ENCODE peak calls at places on chromosomes 12 and 14, in five cellular contexts. I is NCI-H1105 treated with DMSO at 0.1 percent for 48 hours, T is thoracic aorta, N is GM10248, M is cardiac septum. S is an unnamed sample.

GRCh38 chr12:662541-663292 is 528 bp downstream of the NINJ2 start:
- DNase-seq in I (no peak), T (no peak), N (no peak), M (no peak), S (no peak)

GRCh38 chr12:93115646-93116045 is 186.6 kb upstream of the EEA1 start:
- DNase-seq in I (no peak), T (no peak), N (no peak), M (no peak), S (no peak)

GRCh38 chr12:45703942-45704341 is 25.6 kb upstream of the ARID2 start:
- DNase-seq in I (no peak), T (no peak), N (no peak), M (no peak), S (no peak)

GRCh38 chr12:123905319-123905925 is 67.2 kb downstream of the CCDC92 start:
- DNase-seq in I (peak), T (peak), N (peak), M (peak), S (peak)

GRCh38 chr12:16920451-16920850 is 314.5 kb upstream of the LMO3 start:
- DNase-seq in I (peak), T (no peak), N (no peak), M (no peak), S (no peak)

GRCh38 chr12:96236221-96236822 is 42.1 kb downstream of the ELK3 start:
- DNase-seq in I (no peak), T (no peak), N (no peak), M (no peak), S (no peak)

GRCh38 chr12:94872671-94873367 is 130.7 kb downstream of the NDUFA12 start:
- DNase-seq in I (peak), T (no peak), N (peak), M (no peak), S (no peak)

GRCh38 chr14:30375280-30375892 is 183.6 kb upstream of the G2E3 start:
- DNase-seq in I (peak), T (no peak), N (peak), M (no peak), S (peak)

GRCh38 chr12:26918321-26919215 is 19.2 kb downstream of the INTS13 start:
- DNase-seq in I (no peak), T (no peak), N (no peak), M (no peak), S (no peak)

GRCh38 chr12:25386823-25387134 is 136.1 kb upstream of the KRAS start:
- DNase-seq in I (peak), T (no peak), N (no peak), M (no peak), S (no peak)

GRCh38 chr12:75641031-75641780 is 129.8 kb upstream of the KRR1 start:
- DNase-seq in I (no peak), T (no peak), N (peak), M (no peak), S (peak)

GRCh38 chr12:131121705-131122405 is 168.1 kb downstream of the ADGRD1 start:
- DNase-seq in I (peak), T (no peak), N (no peak), M (peak), S (no peak)

GRCh38 chr12:107504503-107504885 is 181.1 kb upstream of the PWP1 start:
- DNase-seq in I (peak), T (no peak), N (no peak), M (no peak), S (no peak)

GRCh38 chr14:90368946-90369721 is 27.7 kb upstream of the CALM1 start:
- DNase-seq in I (peak), T (no peak), N (no peak), M (no peak), S (peak)

GRCh38 chr12:48865441-48866290 is at the start of gene RND1:
- DNase-seq in I (peak), T (peak), N (peak), M (peak), S (peak)

GRCh38 chr14:62445570-62445969 is 599.7 kb downstream of the KCNH5 start:
- DNase-seq in I (peak), T (no peak), N (no peak), M (no peak), S (no peak)

GRCh38 chr12:121240484-121241202 is 30.7 kb downstream of the P2RX4 start:
- DNase-seq in I (no peak), T (peak), N (peak), M (peak), S (no peak)

GRCh38 chr14:34472706-34473279 is 10.8 kb upstream of the SPTSSA start:
- DNase-seq in I (no peak), T (no peak), N (no peak), M (no peak), S (no peak)

GRCh38 chr12:1318327-1319031 is 275.9 kb downstream of the FBXL14 start:
- DNase-seq in I (peak), T (no peak), N (no peak), M (no peak), S (no peak)

GRCh38 chr14:51327376-51327775 is 87.3 kb downstream of the TMX1 start:
- DNase-seq in I (no peak), T (no peak), N (no peak), M (no peak), S (no peak)

GRCh38 chr12:104154286-104154685 is 16.3 kb upstream of the NFYB start:
- DNase-seq in I (no peak), T (no peak), N (no peak), M (no peak), S (no peak)

GRCh38 chr12:111156304-111156703 is 212.6 kb downstream of the PHETA1 start:
- DNase-seq in I (no peak), T (no peak), N (no peak), M (no peak), S (no peak)

GRCh38 chr14:51929920-51930682 is 59.2 kb upstream of the RTRAF start:
- DNase-seq in I (no peak), T (no peak), N (no peak), M (no peak), S (no peak)

GRCh38 chr14:31967669-31967975 is 109.5 kb upstream of the ARHGAP5 start:
- DNase-seq in I (no peak), T (no peak), N (no peak), M (no peak), S (no peak)

GRCh38 chr14:69261761-69262331 is 1.9 kb downstream of the GALNT16 start:
- DNase-seq in I (no peak), T (no peak), N (no peak), M (no peak), S (no peak)

GRCh38 chr12:54259194-54260011 is 20.5 kb downstream of the CBX5 start:
- DNase-seq in I (peak), T (peak), N (peak), M (no peak), S (no peak)

GRCh38 chr14:51544426-51544825 is 107.3 kb upstream of the FRMD6 start:
- DNase-seq in I (no peak), T (no peak), N (no peak), M (no peak), S (no peak)

GRCh38 chr14:53152909-53153701 is at the start of gene DDHD1:
- DNase-seq in I (peak), T (peak), N (peak), M (peak), S (peak)

GRCh38 chr14:68523994-68524725 is 268.7 kb downstream of the ZFP36L1 start:
- DNase-seq in I (no peak), T (no peak), N (no peak), M (no peak), S (no peak)

GRCh38 chr12:93882763-93883162 is 205.6 kb downstream of the CRADD start:
- DNase-seq in I (no peak), T (no peak), N (no peak), M (no peak), S (no peak)

GRCh38 chr12:56115329-56115728 is 1.1 kb upstream of the RPL41 start:
- DNase-seq in I (no peak), T (no peak), N (no peak), M (no peak), S (peak)

GRCh38 chr12:2877959-2878732 is 1.1 kb downstream of the RHNO1 start:
- DNase-seq in I (peak), T (no peak), N (no peak), M (no peak), S (peak)

GRCh38 chr14:65832431-65833253 is 420.1 kb downstream of the FUT8 start:
- DNase-seq in I (peak), T (no peak), N (no peak), M (no peak), S (no peak)

GRCh38 chr14:106286697-106287290 is 760.4 kb downstream of the TMEM121 start:
- DNase-seq in I (no peak), T (no peak), N (peak), M (no peak), S (no peak)

GRCh38 chr14:65170768-65171251 is 68.5 kb upstream of the MAX start:
- DNase-seq in I (peak), T (no peak), N (no peak), M (no peak), S (no peak)

GRCh38 chr12:85955127-85955526 is 81.0 kb downstream of the NTS start:
- DNase-seq in I (peak), T (no peak), N (no peak), M (no peak), S (peak)

GRCh38 chr12:124592050-124592449 is 24.6 kb upstream of the NCOR2 start:
- DNase-seq in I (no peak), T (no peak), N (no peak), M (no peak), S (peak)

GRCh38 chr14:26775765-26776577 is 178.1 kb upstream of the NOVA1 start:
- DNase-seq in I (no peak), T (no peak), N (no peak), M (no peak), S (peak)